ENCODE peak calls at places on chromosome 6, in ten cellular contexts. L, T, E, Y, V, N, H, B, D and P are unnamed samples.

GRCh38 chr6:699319-699718 is 6.4 kb upstream of the EXOC2 start:
- DNase-seq in V (no peak), L (no peak), Y (no peak), E (no peak), D (no peak), N (no peak), B (peak; percentile 53), T (no peak), H (no peak), P (no peak)

GRCh38 chr6:30518505-30518850 is 29.2 kb downstream of the HLA-E start:
- DNase-seq in V (no peak), T (no peak), D (no peak), N (no peak), L (no peak), E (no peak), H (no peak), Y (no peak), B (no peak), P (no peak)

GRCh38 chr6:141321486-141322347 is 811.0 kb upstream of the GJE1 start:
- DNase-seq in B (peak; percentile 76), Y (no peak), L (no peak), H (no peak), D (no peak), E (peak; percentile 47), N (no peak), V (no peak), T (no peak), P (no peak)

GRCh38 chr6:105326216-105326615 is 76.7 kb downstream of the PREP start:
- DNase-seq in Y (no peak), D (no peak), V (no peak), B (peak; percentile 74), N (no peak), E (peak; percentile 87), H (peak; percentile 73), T (no peak), L (no peak), P (peak; percentile 79)

GRCh38 chr6:111880181-111880944 is 7.1 kb upstream of the FYN start:
- DNase-seq in L (no peak), Y (no peak), V (no peak), H (no peak), T (no peak), B (no peak), D (no peak), E (peak; percentile 69), N (no peak), P (peak; percentile 69)

GRCh38 chr6:43120938-43121913 is 45.1 kb downstream of the PTK7 start:
- DNase-seq in V (no peak), L (peak; percentile 94), H (peak; percentile 88), Y (peak; percentile 84), D (peak; percentile 56), N (no peak), T (no peak), E (peak; percentile 97), B (peak; percentile 98), P (peak; percentile 99)

GRCh38 chr6:31722173-31722572 is 627 bp upstream of the LY6G6C start:
- DNase-seq in N (no peak), L (no peak), D (no peak), V (no peak), H (no peak), E (no peak), T (no peak), Y (no peak), B (no peak), P (no peak)

GRCh38 chr6:111920581-111920980 is 47.3 kb upstream of the FYN start:
- DNase-seq in N (no peak), B (no peak), L (no peak), D (no peak), T (no peak), V (no peak), H (no peak), E (no peak), Y (no peak), P (no peak)

GRCh38 chr6:163720005-163720404 is 305.5 kb downstream of the QKI start:
- DNase-seq in V (no peak), N (no peak), T (no peak), Y (no peak), B (no peak), H (no peak), L (no peak), E (no peak), D (no peak), P (no peak)

GRCh38 chr6:15474196-15474595 is 188.6 kb downstream of the DTNBP1 start:
- DNase-seq in L (no peak), T (no peak), H (no peak), B (peak; percentile 59), Y (no peak), N (no peak), D (no peak), V (no peak), E (peak; percentile 54), P (peak; percentile 78)

DNA sequence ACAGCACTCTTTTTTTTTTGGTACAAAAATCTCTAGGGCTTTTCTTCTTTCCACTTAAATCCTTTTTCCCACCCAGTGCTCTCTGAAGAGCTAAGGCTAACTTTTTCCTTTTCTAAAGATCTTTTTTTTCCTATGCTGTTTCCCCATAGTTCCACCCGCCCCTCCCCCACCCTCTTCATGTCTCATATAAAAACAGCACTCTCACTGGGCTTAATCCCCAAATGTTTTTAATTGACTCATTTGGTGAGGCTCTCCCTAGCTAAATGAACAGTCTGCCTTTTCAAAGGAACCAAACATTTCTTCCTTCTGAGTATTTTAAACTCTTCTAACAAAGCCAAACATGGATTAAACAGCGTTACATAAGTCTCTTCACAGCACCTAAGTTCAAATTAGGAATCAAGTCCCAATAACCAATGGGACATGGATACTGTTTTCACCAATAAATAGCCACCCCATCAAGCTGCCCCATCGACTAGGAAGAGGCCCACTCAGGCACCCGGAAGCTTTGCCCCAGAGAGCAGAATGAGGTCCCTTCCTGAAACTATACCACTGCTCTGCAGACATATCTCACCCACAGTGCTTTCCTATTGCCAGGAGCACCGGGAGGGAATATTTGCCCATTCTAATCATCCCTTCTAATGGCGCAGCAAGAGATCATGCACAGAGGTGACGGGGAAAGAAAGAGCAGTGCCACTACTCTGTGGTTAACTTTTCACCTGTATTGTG is 63.7 kb downstream of the ATXN1 start:
- DNase-seq in V (no peak), D (no peak), H (no peak), L (no peak), E (no peak), Y (no peak), T (no peak), B (no peak), N (no peak), P (peak; percentile 52)
- H3K4me3 ChIP-seq in V (no peak overlapping the region), D (no peak overlapping the region), H (no peak overlapping the region), L (no peak overlapping the region), E (no peak overlapping the region), Y (no peak overlapping the region), T (no peak overlapping the region), B (no peak overlapping the region), N (no peak overlapping the region), P (no peak overlapping the region)

DNA sequence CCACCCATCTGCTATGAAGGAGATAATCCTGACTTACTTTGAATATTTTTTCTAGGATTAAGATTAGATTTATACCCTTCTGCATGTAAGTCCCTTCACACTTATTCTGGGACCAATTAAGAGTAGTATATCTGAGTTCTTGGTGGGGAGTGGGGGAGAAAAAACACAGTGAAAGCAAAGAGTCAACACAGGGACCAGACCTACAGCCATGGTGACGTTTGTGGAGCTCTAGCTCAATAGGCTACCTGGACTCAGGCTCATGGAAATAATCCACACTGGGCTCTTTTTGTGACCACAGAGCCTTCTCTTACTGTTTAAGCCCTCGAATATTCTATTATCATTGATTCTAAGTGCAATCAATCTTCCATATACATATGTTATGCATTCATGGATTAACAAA is 491.4 kb downstream of the LMBRD1 start:
- DNase-seq in L (no peak), E (no peak), B (no peak), T (no peak), V (no peak), N (no peak), H (no peak), D (no peak), Y (no peak), P (no peak)
- TF ChIP-seq CTCF in L (no peak), E (no peak), B (no peak), T (no peak), V (no peak), N (no peak), H (no peak), D (no peak), Y (no peak), P (no peak)

GRCh38 chr6:91340998-91341397 is 754.1 kb upstream of the MAP3K7 start:
- DNase-seq in Y (no peak), E (no peak), T (no peak), N (no peak), D (no peak), H (no peak), L (no peak), V (no peak), B (no peak), P (no peak)
- H3K4me3 ChIP-seq in Y (no peak overlapping the region), E (no peak overlapping the region), T (no peak overlapping the region), N (no peak overlapping the region), D (no peak overlapping the region), H (no peak overlapping the region), L (no peak overlapping the region), V (no peak overlapping the region), B (no peak overlapping the region), P (no peak overlapping the region)

GRCh38 chr6:138272543-138273305 is 54.4 kb upstream of the PBOV1 start:
- DNase-seq in V (no peak), H (no peak), T (no peak), Y (no peak), B (no peak), N (no peak), L (no peak), E (peak; percentile 76), D (no peak), P (no peak)

GRCh38 chr6:138277835-138278234 is 59.5 kb upstream of the PBOV1 start:
- DNase-seq in L (no peak), Y (no peak), T (no peak), E (no peak), N (no peak), V (no peak), H (no peak), B (no peak), D (no peak), P (no peak)

GRCh38 chr6:138275976-138276375 is 57.7 kb upstream of the PBOV1 start:
- DNase-seq in Y (no peak), L (no peak), V (no peak), N (no peak), E (no peak), B (no peak), T (no peak), D (no peak), H (no peak), P (no peak)

GRCh38 chr6:138278326-138278725 is 60.0 kb upstream of the PBOV1 start:
- DNase-seq in Y (no peak), B (no peak), T (no peak), H (no peak), E (peak; percentile 6), L (no peak), N (no peak), D (no peak), V (peak; percentile 30), P (peak; percentile 38)
- TF ChIP-seq CTCF in Y (peak; percentile 32), B (peak; percentile 22), T (no peak), H (peak; percentile 27), E (peak; percentile 37), L (no peak), N (no peak), D (peak; percentile 62), V (peak; percentile 45), P (peak; percentile 6)